ENCODE peak calls at places on chromosomes 2 and 18, in four cellular contexts. U, F, J and N are unnamed samples.

GRCh38 chr2:107466241-107466640 is 360.5 kb upstream of the RGPD4 start:
- DNase-seq in U (no peak), F (no peak), J (no peak), N (no peak)

GRCh38 chr2:142944264-142944663 is 66.8 kb downstream of the KYNU start:
- DNase-seq in U (no peak), F (no peak), J (no peak), N (no peak)

GRCh38 chr2:176105078-176105726 is 1.9 kb upstream of the HOXD11 start:
- DNase-seq in U (no peak), F (no peak), J (no peak), N (no peak)

GRCh38 chr2:240898731-240899467 is 2.9 kb upstream of the MAB21L4 start:
- DNase-seq in U (no peak), F (no peak), J (no peak), N (no peak)

GRCh38 chr2:8310557-8311455 is 371.1 kb upstream of the ID2 start:
- DNase-seq in U (no peak), F (peak; percentile 69), J (no peak), N (no peak)

GRCh38 chr2:216838146-216838545 is 21.7 kb downstream of the TNP1 start:
- DNase-seq in U (no peak), F (no peak), J (no peak), N (no peak)

GRCh38 chr2:74426181-74426758 is 4.7 kb downstream of the WDR54 start:
- DNase-seq in U (no peak), F (no peak), J (no peak), N (no peak)

GRCh38 chr2:96509114-96509846 is 4.1 kb upstream of the NEURL3 start:
- DNase-seq in U (peak; percentile 44), F (peak; percentile 84), J (peak; percentile 56), N (peak; percentile 66)

GRCh38 chr2:69499242-69499641 is 62.0 kb upstream of the NFU1 start:
- DNase-seq in U (peak; percentile 46), F (peak; percentile 23), J (no peak), N (peak; percentile 46)

GRCh38 chr2:158984554-158985207 is 16.2 kb downstream of the TANC1 start:
- DNase-seq in U (no peak), F (no peak), J (no peak), N (no peak)

GRCh38 chr18:47453038-47453437 is 201.6 kb upstream of the SKOR2 start:
- DNase-seq in U (no peak), F (no peak), J (no peak), N (no peak)

GRCh38 chr18:63158676-63159291 is 160.8 kb downstream of the BCL2 start:
- DNase-seq in U (peak; percentile 58), F (peak; percentile 66), J (no peak), N (no peak)

GRCh38 chr2:202490479-202490878 is 114.4 kb downstream of the BMPR2 start:
- DNase-seq in U (no peak), F (no peak), J (no peak), N (no peak)

GRCh38 chr18:48342125-48342524 is 67.1 kb downstream of the ZBTB7C start:
- DNase-seq in U (no peak), F (no peak), J (no peak), N (no peak)

GRCh38 chr18:63216911-63217311 is 102.7 kb downstream of the BCL2 start:
- DNase-seq in U (no peak), F (no peak), J (no peak), N (no peak)

GRCh38 chr18:7566244-7566586 is 901 bp upstream of the PTPRM start:
- DNase-seq in U (no peak), F (no peak), J (no peak), N (no peak)

GRCh38 chr2:1593371-1594205 is 150.7 kb downstream of the PXDN start:
- DNase-seq in U (no peak), F (no peak), J (no peak), N (no peak)